ENCODE peak calls at places on chromosomes 11 and 22, in five cellular contexts. N, D, E, S and H are unnamed samples.

GRCh38 chr11:117199061-117199915 is at the start of gene TAGLN:
- DNase-seq in N (no peak), D (peak), E (peak), S (no peak), H (no peak)

GRCh38 chr22:37709445-37709765 is 12.6 kb downstream of the TRIOBP start:
- DNase-seq in N (no peak), D (no peak), E (no peak), S (no peak), H (no peak)

GRCh38 chr22:50035976-50036375 is 22.1 kb downstream of the TTLL8 start:
- DNase-seq in N (no peak), D (no peak), E (no peak), S (no peak), H (no peak)

GRCh38 chr22:27845603-27846100 is 44.1 kb upstream of the MN1 start:
- DNase-seq in N (no peak), D (no peak), E (no peak), S (no peak), H (no peak)

GRCh38 chr11:118241191-118242098 is 10.7 kb downstream of the MPZL3 start:
- DNase-seq in N (no peak), D (no peak), E (no peak), S (no peak), H (peak)

GRCh38 chr11:62665630-62666258 is 632 bp downstream of the CSKMT start:
- DNase-seq in N (peak), D (peak), E (no peak), S (no peak), H (peak)

GRCh38 chr11:106087815-106088435 is 10.5 kb downstream of the AASDHPPT start:
- DNase-seq in N (peak), D (no peak), E (peak), S (peak), H (peak)

GRCh38 chr11:57316017-57316416 is 8.7 kb downstream of the TNKS1BP1 start:
- DNase-seq in N (no peak), D (no peak), E (no peak), S (no peak), H (no peak)

GRCh38 chr11:65787649-65788622 is 1.1 kb downstream of the OVOL1 start:
- DNase-seq in N (peak), D (no peak), E (no peak), S (no peak), H (peak)

GRCh38 chr11:34443136-34443535 is 4.4 kb downstream of the CAT start:
- DNase-seq in N (no peak), D (no peak), E (no peak), S (no peak), H (no peak)

GRCh38 chr11:75508051-75508561 is 17.6 kb downstream of the GDPD5 start:
- DNase-seq in N (peak), D (no peak), E (no peak), S (no peak), H (peak)